ENCODE peak calls at places on chromosomes 6 and 20, in four cellular contexts. X is HFFc6; W is AG04450; U is CD8-positive, alpha-beta T cell. R is an unnamed sample.

GRCh38 chr6:77876300-77876699 is 223.5 kb downstream of the MEI4 start:
- DNase-seq in X (no peak), W (no peak), U (no peak), R (no peak)

GRCh38 chr20:31708839-31709534 is 13.7 kb downstream of the BCL2L1 start:
- DNase-seq in X (no peak), W (no peak), U (no peak), R (no peak)

GRCh38 chr20:4052554-4052953 is 37.2 kb upstream of the RNF24 start:
- DNase-seq in X (no peak), W (no peak), U (no peak), R (no peak)

GRCh38 chr20:53788253-53789022 is 194.8 kb upstream of the ZNF217 start:
- DNase-seq in X (no peak), W (no peak), U (no peak), R (no peak)

GRCh38 chr20:41176711-41177552 is 39.6 kb downstream of the PLCG1 start:
- DNase-seq in X (no peak), W (no peak), U (no peak), R (no peak)

GRCh38 chr6:125041740-125042459 is 79.7 kb downstream of the RNF217 start:
- DNase-seq in X (peak), W (no peak), U (no peak), R (peak)

GRCh38 chr20:43043887-43044286 is 145.8 kb downstream of the PTPRT start:
- DNase-seq in X (no peak), W (no peak), U (no peak), R (no peak)

GRCh38 chr20:62114894-62115293 is 7.4 kb upstream of the LSM14B start:
- DNase-seq in X (no peak), W (no peak), U (no peak), R (no peak)

GRCh38 chr6:29967379-29968010 is 25.2 kb downstream of the HLA-A start:
- DNase-seq in X (no peak), W (no peak), U (no peak), R (peak)

GRCh38 chr20:42041000-42041565 is 422.9 kb upstream of the CHD6 start:
- DNase-seq in X (no peak), W (no peak), U (no peak), R (no peak)

GRCh38 chr6:134240664-134241431 is 77.1 kb downstream of the SGK1 start:
- DNase-seq in X (no peak), W (no peak), U (peak), R (peak)

GRCh38 chr20:17530716-17531536 is at the start of gene BFSP1:
- DNase-seq in X (peak), W (no peak), U (peak), R (peak)

GRCh38 chr20:32235331-32236047 is 27.8 kb downstream of the POFUT1 start:
- DNase-seq in X (no peak), W (no peak), U (no peak), R (no peak)

GRCh38 chr6:16105056-16105455 is 23.8 kb upstream of the MYLIP start:
- DNase-seq in X (no peak), W (no peak), U (no peak), R (no peak)

GRCh38 chr6:73610444-73611275 is 43.1 kb downstream of the SLC17A5 start:
- DNase-seq in X (peak), W (no peak), U (no peak), R (peak)

GRCh38 chr6:88908598-88909548 is 54.5 kb downstream of the RNGTT start:
- DNase-seq in X (no peak), W (no peak), U (no peak), R (peak)

GRCh38 chr6:57075092-57075491 is 14.9 kb upstream of the ZNF451 start:
- DNase-seq in X (no peak), W (no peak), U (no peak), R (no peak)
- TF ChIP-seq CTCF in X (peak), W (no peak), U (no peak), R (peak)

GRCh38 chr20:49938173-49939163 is 2.3 kb downstream of the RNF114 start:
- DNase-seq in X (peak), W (peak), U (no peak), R (no peak)

GRCh38 chr20:49935746-49936152 is 448 bp upstream of the RNF114 start:
- DNase-seq in X (no peak), W (no peak), U (no peak), R (no peak)

GRCh38 chr20:49941456-49941855 is 5.3 kb downstream of the RNF114 start:
- DNase-seq in X (no peak), W (no peak), U (no peak), R (no peak)

GRCh38 chr20:49937023-49937929 is 1.1 kb downstream of the RNF114 start:
- DNase-seq in X (no peak), W (no peak), U (no peak), R (no peak)

GRCh38 chr20:49936153-49937022 is at the start of gene RNF114:
- DNase-seq in X (peak), W (peak), U (peak), R (peak)
- TF ChIP-seq CTCF in X (peak), W (no peak), U (no peak), R (no peak)

DNA sequence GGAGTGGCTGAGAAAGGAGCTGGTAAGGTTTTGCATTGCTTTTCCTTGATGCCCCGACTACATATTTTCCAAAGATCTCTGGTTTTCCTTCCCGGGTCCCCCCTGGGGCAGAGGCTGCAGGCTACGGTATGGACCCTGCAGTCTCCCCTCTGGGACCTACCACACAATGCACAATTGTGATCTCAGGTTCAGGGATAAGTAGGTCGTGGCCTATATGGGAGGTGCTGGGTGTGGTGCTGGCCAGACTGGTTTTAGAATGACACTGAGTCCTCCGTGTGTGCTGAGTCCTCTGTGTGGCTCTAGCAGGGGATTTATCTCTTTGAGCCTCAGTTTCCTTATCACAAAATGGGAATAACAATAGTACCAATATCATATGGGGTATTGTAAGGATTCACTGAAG is 376 bp downstream of the C20orf202 start:
- DNase-seq in X (no peak), W (no peak), U (no peak), R (no peak)
- TF ChIP-seq CTCF in X (no peak), W (no peak), U (no peak), R (no peak)

GRCh38 chr6:42084889-42085288 is 34.6 kb downstream of the TAF8 start:
- DNase-seq in X (no peak), W (no peak), U (no peak), R (no peak)
- TF ChIP-seq CTCF in X (peak), W (peak), U (no peak), R (no peak)

DNA sequence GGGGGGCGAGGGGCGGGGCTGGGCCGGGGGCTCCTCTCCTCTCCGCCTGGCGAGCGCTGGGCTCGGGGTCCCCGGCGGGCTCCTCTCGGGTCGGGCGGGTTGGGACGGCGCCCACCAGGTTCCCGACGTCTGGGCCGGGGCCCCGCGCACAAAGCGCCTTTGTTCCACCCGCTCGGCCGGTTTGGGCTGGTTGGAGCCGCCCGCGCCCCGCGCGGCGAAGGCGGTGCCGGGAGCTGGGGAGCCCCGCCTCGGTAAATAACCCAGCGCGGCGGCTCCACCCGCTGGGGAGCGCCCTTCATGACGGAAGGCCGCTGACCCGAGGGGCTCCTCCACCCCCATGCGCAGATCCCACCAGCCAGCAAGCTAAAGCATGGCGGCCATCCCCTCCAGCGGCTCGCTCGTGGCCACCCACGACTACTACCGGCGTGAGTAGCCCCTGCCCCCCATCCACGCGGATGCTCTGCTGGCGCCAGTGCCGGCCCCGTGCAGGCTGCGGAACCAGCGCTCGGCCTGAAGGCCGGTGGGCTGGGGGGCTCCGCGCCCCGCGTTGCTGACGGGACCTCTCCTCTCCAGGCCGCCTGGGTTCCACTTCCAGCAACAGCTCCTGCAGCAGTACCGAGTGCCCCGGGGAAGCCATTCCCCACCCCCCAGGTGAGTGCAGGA is 505 bp downstream of the PPDPF start:
- DNase-seq in X (peak), W (no peak), U (peak), R (peak)
- TF ChIP-seq CTCF in X (peak), W (no peak), U (no peak), R (no peak)

DNA sequence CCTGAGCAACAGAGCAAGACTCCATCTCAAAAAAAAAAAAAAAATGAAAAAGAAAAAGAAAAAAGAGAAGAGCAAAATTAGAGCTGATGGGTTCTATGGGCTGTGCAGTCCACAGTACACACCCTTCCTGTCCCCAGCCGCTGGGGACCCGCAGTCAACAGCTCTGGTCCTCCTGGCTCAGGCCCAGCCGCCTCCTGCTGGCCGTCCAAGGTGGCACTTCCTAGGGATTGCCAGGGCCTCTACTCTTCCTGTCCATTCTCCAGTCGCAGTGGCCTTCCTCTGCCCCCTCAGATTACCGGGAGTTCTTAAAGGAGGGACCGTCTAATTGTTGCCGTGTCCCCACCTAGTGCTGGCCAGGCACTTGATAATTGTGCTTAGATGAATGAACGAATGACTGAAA is 41.7 kb downstream of the TMEM242 start:
- DNase-seq in X (no peak), W (no peak), U (no peak), R (no peak)
- TF ChIP-seq CTCF in X (peak), W (peak), U (no peak), R (peak)

GRCh38 chr6:163198396-163198795 is 216.1 kb upstream of the QKI start:
- DNase-seq in X (no peak), W (no peak), U (no peak), R (no peak)
- TF ChIP-seq CTCF in X (no peak), W (no peak), U (no peak), R (no peak)

GRCh38 chr20:22557403-22558276 is 26.7 kb downstream of the FOXA2 start:
- DNase-seq in X (no peak), W (no peak), U (no peak), R (no peak)

GRCh38 chr20:22559711-22560305 is 24.6 kb downstream of the FOXA2 start:
- DNase-seq in X (no peak), W (no peak), U (no peak), R (no peak)

GRCh38 chr20:22554391-22554790 is 30.0 kb downstream of the FOXA2 start:
- DNase-seq in X (no peak), W (no peak), U (no peak), R (no peak)

GRCh38 chr20:22555791-22556564 is 28.4 kb downstream of the FOXA2 start:
- DNase-seq in X (no peak), W (no peak), U (no peak), R (no peak)

DNA sequence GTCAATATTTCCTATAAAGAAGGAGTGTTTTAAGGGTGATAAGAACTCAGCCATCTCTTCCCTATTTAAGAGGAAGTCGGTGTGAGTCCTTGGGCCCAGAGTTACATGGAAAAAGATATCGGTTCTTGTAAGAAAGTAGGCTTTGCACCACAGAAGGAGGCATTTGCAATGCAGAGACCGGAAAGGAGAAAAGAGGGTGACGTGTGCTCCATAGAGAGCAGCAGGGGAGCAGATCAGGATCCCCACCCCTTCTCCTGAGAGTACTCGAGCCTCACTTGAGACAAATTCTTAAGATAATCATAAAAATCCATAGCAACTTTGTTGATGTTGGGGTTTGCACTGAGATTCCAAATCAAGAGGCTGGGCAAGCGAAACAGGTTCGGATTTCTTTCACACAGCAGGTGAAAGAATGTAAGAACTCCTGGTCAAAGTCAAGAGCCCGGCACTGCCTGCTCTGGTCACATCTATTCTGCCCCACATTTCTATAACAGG is 27.8 kb downstream of the FOXA2 start:
- DNase-seq in X (no peak), W (no peak), U (no peak), R (no peak)
- TF ChIP-seq CTCF in X (no peak), W (no peak), U (no peak), R (no peak)

DNA sequence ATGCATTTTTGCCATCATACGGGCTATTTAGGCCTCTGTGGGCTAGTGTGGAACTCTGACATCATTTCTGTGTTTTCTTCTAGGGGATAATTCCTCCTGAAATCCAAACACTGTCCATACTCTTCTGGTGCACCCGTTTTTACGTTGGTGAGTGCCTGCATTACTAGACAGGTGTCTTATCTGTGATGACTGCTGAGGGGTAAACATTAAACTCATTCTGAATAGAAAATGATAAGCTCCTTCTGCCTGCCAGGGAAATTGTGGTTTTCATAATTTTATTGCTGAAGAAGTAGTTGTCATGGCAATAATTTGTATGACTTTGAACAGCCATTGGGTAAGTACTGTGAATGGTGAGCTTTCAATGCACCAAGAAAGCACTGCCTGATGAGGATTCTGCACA is 705.6 kb downstream of the UTRN start:
- DNase-seq in X (no peak), W (no peak), U (no peak), R (no peak)
- TF ChIP-seq CTCF in X (no peak), W (no peak), U (no peak), R (no peak)